ENCODE peak calls at places on chromosomes 11 and 22, in nine cellular contexts. K, Y, P, V, Q, S, R, F and B are unnamed samples.

GRCh38 chr11:67496113-67496512 is 9.1 kb downstream of the PITPNM1 start:
- DNase-seq in S (no peak), V (no peak), K (no peak), R (no peak), P (no peak), F (no peak), Q (no peak), Y (no peak), B (no peak)

GRCh38 chr11:12270215-12270797 is 107.1 kb upstream of the PARVA start:
- DNase-seq in P (no peak), K (no peak), F (no peak), Q (no peak), S (no peak), V (no peak), R (no peak), Y (no peak), B (no peak)

GRCh38 chr11:38867338-38867737 is 2269.3 kb upstream of the RAG2 start:
- DNase-seq in V (no peak), Q (no peak), K (no peak), F (no peak), R (no peak), S (no peak), Y (no peak), P (no peak), B (peak)

GRCh38 chr11:61061081-61061826 is 41.0 kb upstream of the CD5 start:
- DNase-seq in P (no peak), S (no peak), R (peak), V (peak), K (no peak), Y (no peak), F (no peak), Q (peak), B (no peak)

GRCh38 chr11:129117595-129118350 is 74.4 kb downstream of the ARHGAP32 start:
- DNase-seq in Q (no peak), F (no peak), K (peak), S (peak), V (peak), P (peak), Y (peak), R (peak), B (peak)

GRCh38 chr22:25929479-25929878 is 187.5 kb downstream of the MYO18B start:
- DNase-seq in Q (no peak), K (no peak), Y (no peak), P (no peak), R (no peak), V (no peak), F (no peak), S (no peak), B (no peak)

GRCh38 chr11:114185436-114185835 is 110.8 kb upstream of the NNMT start:
- DNase-seq in P (no peak), Q (no peak), Y (no peak), V (no peak), R (no peak), F (no peak), K (no peak), S (no peak), B (no peak)

GRCh38 chr22:42635531-42635930 is 4.9 kb downstream of the ATP5MGL start:
- DNase-seq in Y (peak), F (peak), P (peak), S (peak), Q (no peak), R (no peak), V (peak), K (peak), B (peak)

GRCh38 chr22:19203839-19204238 is 25.3 kb upstream of the SLC25A1 start:
- DNase-seq in Q (no peak), V (no peak), S (no peak), F (no peak), Y (no peak), K (no peak), P (no peak), R (no peak), B (peak)

GRCh38 chr22:40193429-40194421 is 16.0 kb downstream of the TNRC6B start:
- DNase-seq in V (no peak), Q (no peak), F (no peak), P (peak), R (peak), Y (peak), S (no peak), K (peak), B (peak)

GRCh38 chr11:72079776-72080325 is 491 bp downstream of the NUMA1 start:
- DNase-seq in P (no peak), V (no peak), S (peak), Q (no peak), K (peak), F (no peak), Y (peak), R (no peak), B (no peak)

GRCh38 chr22:25053153-25053805 is 100.8 kb downstream of the KIAA1671 start:
- DNase-seq in V (no peak), P (no peak), S (peak), R (no peak), K (peak), Y (peak), Q (no peak), F (no peak), B (no peak)

GRCh38 chr11:102458531-102458930 is 6.0 kb upstream of the TMEM123 start:
- DNase-seq in Y (no peak), Q (no peak), S (no peak), P (no peak), K (no peak), F (no peak), V (no peak), R (no peak), B (peak)

GRCh38 chr22:38327396-38327795 is 10.2 kb upstream of the CSNK1E start:
- DNase-seq in V (no peak), P (no peak), Y (no peak), S (no peak), F (no peak), K (no peak), R (no peak), Q (no peak), B (no peak)

GRCh38 chr22:41915035-41915782 is at the start of gene SHISA8:
- DNase-seq in R (no peak), V (peak), Y (no peak), S (peak), P (peak), F (peak), K (peak), Q (no peak), B (peak)

GRCh38 chr11:61733120-61733978 is 19.1 kb upstream of the MYRF start:
- DNase-seq in V (peak), K (peak), F (peak), R (peak), P (peak), S (peak), Q (peak), Y (peak), B (peak)

GRCh38 chr11:66720223-66720898 is 8.7 kb downstream of the SPTBN2 start:
- DNase-seq in F (no peak), Q (no peak), S (peak), V (peak), K (peak), P (peak), Y (peak), R (no peak), B (peak)

GRCh38 chr22:44151661-44152060 is 29.1 kb upstream of the PARVG start:
- DNase-seq in S (no peak), F (no peak), Y (no peak), R (no peak), V (no peak), Q (no peak), P (peak), K (no peak), B (peak)

GRCh38 chr11:116384407-116384806 is 388.4 kb downstream of the BUD13 start:
- DNase-seq in F (no peak), Y (no peak), S (no peak), R (no peak), P (no peak), V (no peak), Q (no peak), K (no peak), B (no peak)

GRCh38 chr22:38685761-38686160 is 4.0 kb downstream of the TOMM22 start:
- DNase-seq in P (no peak), F (no peak), V (no peak), Q (no peak), S (no peak), K (no peak), R (no peak), Y (no peak), B (no peak)

GRCh38 chr11:2641623-2642022 is 58.2 kb downstream of the KCNQ1OT1 start:
- DNase-seq in K (no peak), R (no peak), F (no peak), V (no peak), S (no peak), Q (no peak), Y (no peak), P (no peak), B (no peak)

GRCh38 chr22:23772315-23773246 is at the start of gene MMP11:
- DNase-seq in V (peak), K (peak), S (peak), F (peak), Q (no peak), Y (no peak), P (no peak), R (peak), B (no peak)

GRCh38 chr22:25970996-25971811 is 198.1 kb upstream of the SEZ6L start:
- DNase-seq in S (no peak), F (no peak), Y (peak), V (no peak), K (no peak), Q (no peak), P (no peak), R (no peak), B (no peak)

GRCh38 chr11:69854719-69855118 is 35.5 kb upstream of the FGF3 start:
- DNase-seq in S (no peak), V (peak), Y (peak), R (no peak), Q (no peak), K (no peak), F (no peak), P (peak), B (peak)

GRCh38 chr11:32435511-32435946 is at the start of gene WT1:
- DNase-seq in R (peak), P (no peak), Y (peak), F (peak), K (no peak), S (no peak), V (no peak), Q (no peak), B (peak)

GRCh38 chr11:27456140-27456801 is 16.3 kb downstream of the LGR4 start:
- DNase-seq in R (no peak), Q (no peak), F (no peak), S (no peak), P (peak), Y (peak), K (peak), V (no peak), B (peak)

GRCh38 chr11:105236631-105237030 is 97.1 kb upstream of the CARD18 start:
- DNase-seq in P (no peak), Y (no peak), Q (no peak), F (no peak), V (no peak), K (no peak), S (no peak), R (no peak), B (peak)